ENCODE peak calls at places on chromosome 16, in eight cellular contexts. One of them, this sample, is unnamed.

GRCh38 chr16:85556456-85557082 is 56.6 kb upstream of the GSE1 start:
- DNase-seq in GM12865: peak; percentile 81
- DNase-seq in brain microvascular endothelial cell: no peak
- DNase-seq in tibial nerve: no peak
- DNase-seq in tibial artery: peak; percentile 35
- DNase-seq in esophagus squamous epithelium: no peak
- DNase-seq in kidney epithelial cell: no peak
- DNase-seq in psoas muscle: peak; percentile 60
- DNase-seq in this sample: no peak

GRCh38 chr16:67723940-67724339 is 4.8 kb upstream of the GFOD2 start:
- DNase-seq in tibial artery: no peak
- DNase-seq in psoas muscle: no peak
- DNase-seq in GM12865: no peak
- DNase-seq in tibial nerve: no peak
- DNase-seq in brain microvascular endothelial cell: no peak
- DNase-seq in kidney epithelial cell: no peak
- DNase-seq in esophagus squamous epithelium: no peak
- DNase-seq in this sample: no peak

GRCh38 chr16:66188786-66189725 is 177.4 kb upstream of the CDH5 start:
- DNase-seq in brain microvascular endothelial cell: peak; percentile 2
- DNase-seq in GM12865: no peak
- DNase-seq in tibial nerve: peak; percentile 27
- DNase-seq in psoas muscle: no peak
- DNase-seq in kidney epithelial cell: no peak
- DNase-seq in tibial artery: peak; percentile 52
- DNase-seq in esophagus squamous epithelium: no peak
- DNase-seq in this sample: peak; percentile 80

GRCh38 chr16:13611596-13611995 is 308.4 kb upstream of the ERCC4 start:
- DNase-seq in esophagus squamous epithelium: no peak
- DNase-seq in psoas muscle: no peak
- DNase-seq in kidney epithelial cell: no peak
- DNase-seq in tibial nerve: no peak
- DNase-seq in GM12865: no peak
- DNase-seq in tibial artery: no peak
- DNase-seq in brain microvascular endothelial cell: no peak
- DNase-seq in this sample: no peak

GRCh38 chr16:50547340-50547865 is 793 bp upstream of the NKD1 start:
- DNase-seq in psoas muscle: peak; percentile 39
- DNase-seq in tibial nerve: no peak
- DNase-seq in brain microvascular endothelial cell: no peak
- DNase-seq in tibial artery: peak; percentile 44
- DNase-seq in kidney epithelial cell: no peak
- DNase-seq in esophagus squamous epithelium: no peak
- DNase-seq in GM12865: peak; percentile 57
- DNase-seq in this sample: no peak

GRCh38 chr16:77002644-77003043 is 188.3 kb upstream of the MON1B start:
- DNase-seq in brain microvascular endothelial cell: no peak
- DNase-seq in kidney epithelial cell: no peak
- DNase-seq in esophagus squamous epithelium: no peak
- DNase-seq in tibial nerve: no peak
- DNase-seq in psoas muscle: no peak
- DNase-seq in tibial artery: no peak
- DNase-seq in GM12865: no peak
- DNase-seq in this sample: no peak

GRCh38 chr16:8847623-8848022 is 21.2 kb downstream of the CARHSP1 start:
- DNase-seq in kidney epithelial cell: no peak
- DNase-seq in psoas muscle: no peak
- DNase-seq in tibial artery: no peak
- DNase-seq in GM12865: peak; percentile 2
- DNase-seq in esophagus squamous epithelium: no peak
- DNase-seq in brain microvascular endothelial cell: no peak
- DNase-seq in tibial nerve: no peak
- DNase-seq in this sample: no peak

GRCh38 chr16:58116046-58116445 is 13.1 kb downstream of the CFAP20 start:
- DNase-seq in tibial nerve: no peak
- DNase-seq in GM12865: no peak
- DNase-seq in kidney epithelial cell: no peak
- DNase-seq in brain microvascular endothelial cell: no peak
- DNase-seq in esophagus squamous epithelium: no peak
- DNase-seq in psoas muscle: no peak
- DNase-seq in tibial artery: no peak
- DNase-seq in this sample: no peak

GRCh38 chr16:79933586-79933985 is 333.0 kb upstream of the MAF start:
- DNase-seq in tibial nerve: no peak
- DNase-seq in tibial artery: no peak
- DNase-seq in psoas muscle: no peak
- DNase-seq in esophagus squamous epithelium: no peak
- DNase-seq in brain microvascular endothelial cell: no peak
- DNase-seq in GM12865: no peak
- DNase-seq in kidney epithelial cell: no peak
- DNase-seq in this sample: no peak

GRCh38 chr16:83136924-83137323 is 510.2 kb downstream of the CDH13 start:
- DNase-seq in esophagus squamous epithelium: no peak
- DNase-seq in tibial artery: no peak
- DNase-seq in psoas muscle: no peak
- DNase-seq in tibial nerve: no peak
- DNase-seq in GM12865: no peak
- DNase-seq in kidney epithelial cell: no peak
- DNase-seq in brain microvascular endothelial cell: no peak
- DNase-seq in this sample: no peak

GRCh38 chr16:73382921-73383594 is 335.1 kb upstream of the ZFHX3 start:
- DNase-seq in esophagus squamous epithelium: no peak
- DNase-seq in GM12865: no peak
- DNase-seq in tibial nerve: no peak
- DNase-seq in kidney epithelial cell: no peak
- DNase-seq in psoas muscle: no peak
- DNase-seq in tibial artery: no peak
- DNase-seq in brain microvascular endothelial cell: no peak
- DNase-seq in this sample: no peak

GRCh38 chr16:11329080-11329491 is 16.2 kb upstream of the RMI2 start:
- DNase-seq in psoas muscle: no peak
- DNase-seq in tibial nerve: no peak
- DNase-seq in kidney epithelial cell: no peak
- DNase-seq in GM12865: peak; percentile 80
- DNase-seq in brain microvascular endothelial cell: no peak
- DNase-seq in esophagus squamous epithelium: no peak
- DNase-seq in tibial artery: no peak
- DNase-seq in this sample: no peak

GRCh38 chr16:56658476-56658875 is 717 bp downstream of the MT1F start:
- DNase-seq in tibial nerve: no peak
- DNase-seq in psoas muscle: no peak
- DNase-seq in kidney epithelial cell: no peak
- DNase-seq in esophagus squamous epithelium: no peak
- DNase-seq in brain microvascular endothelial cell: no peak
- DNase-seq in tibial artery: no peak
- DNase-seq in GM12865: no peak
- DNase-seq in this sample: no peak

GRCh38 chr16:56488035-56488434 is 31.8 kb downstream of the BBS2 start:
- DNase-seq in brain microvascular endothelial cell: no peak
- DNase-seq in tibial artery: no peak
- DNase-seq in psoas muscle: no peak
- DNase-seq in kidney epithelial cell: no peak
- DNase-seq in GM12865: no peak
- DNase-seq in esophagus squamous epithelium: no peak
- DNase-seq in tibial nerve: no peak
- DNase-seq in this sample: no peak

GRCh38 chr16:24509536-24509935 is 29.8 kb upstream of the RBBP6 start:
- DNase-seq in brain microvascular endothelial cell: no peak
- DNase-seq in tibial artery: no peak
- DNase-seq in tibial nerve: no peak
- DNase-seq in esophagus squamous epithelium: no peak
- DNase-seq in psoas muscle: no peak
- DNase-seq in kidney epithelial cell: no peak
- DNase-seq in GM12865: no peak
- DNase-seq in this sample: no peak

GRCh38 chr16:4460936-4461249 is 13.5 kb downstream of the NMRAL1 start:
- DNase-seq in tibial artery: no peak
- DNase-seq in esophagus squamous epithelium: no peak
- DNase-seq in kidney epithelial cell: no peak
- DNase-seq in tibial nerve: no peak
- DNase-seq in psoas muscle: no peak
- DNase-seq in GM12865: no peak
- DNase-seq in brain microvascular endothelial cell: no peak
- DNase-seq in this sample: no peak

GRCh38 chr16:89815639-89816348 is 653 bp downstream of the FANCA start:
- DNase-seq in esophagus squamous epithelium: no peak
- DNase-seq in tibial artery: no peak
- DNase-seq in GM12865: peak; percentile 51
- DNase-seq in kidney epithelial cell: no peak
- DNase-seq in brain microvascular endothelial cell: no peak
- DNase-seq in psoas muscle: no peak
- DNase-seq in tibial nerve: no peak
- DNase-seq in this sample: no peak
- H3K4me3 ChIP-seq in esophagus squamous epithelium: peak overlapping the region; percentile 70
- H3K4me3 ChIP-seq in tibial artery: peak overlapping the region; percentile 73
- H3K4me3 ChIP-seq in GM12865: peak overlapping the region; percentile 58
- H3K4me3 ChIP-seq in kidney epithelial cell: peak overlapping the region; percentile 73
- H3K4me3 ChIP-seq in brain microvascular endothelial cell: peak overlapping the region; percentile 67
- H3K4me3 ChIP-seq in psoas muscle: peak overlapping the region; percentile 79
- H3K4me3 ChIP-seq in tibial nerve: peak overlapping the region; percentile 28
- H3K4me3 ChIP-seq in this sample: peak overlapping the region; percentile 72

GRCh38 chr16:27341549-27341948 is 27.8 kb downstream of the IL4R start:
- DNase-seq in kidney epithelial cell: no peak
- DNase-seq in psoas muscle: no peak
- DNase-seq in GM12865: no peak
- DNase-seq in brain microvascular endothelial cell: no peak
- DNase-seq in esophagus squamous epithelium: no peak
- DNase-seq in tibial nerve: no peak
- DNase-seq in tibial artery: no peak
- DNase-seq in this sample: no peak

GRCh38 chr16:27337024-27337423 is 23.2 kb downstream of the IL4R start:
- DNase-seq in GM12865: no peak
- DNase-seq in tibial nerve: no peak
- DNase-seq in esophagus squamous epithelium: no peak
- DNase-seq in tibial artery: no peak
- DNase-seq in brain microvascular endothelial cell: no peak
- DNase-seq in kidney epithelial cell: no peak
- DNase-seq in psoas muscle: no peak
- DNase-seq in this sample: no peak

GRCh38 chr16:27339180-27339579 is 25.4 kb downstream of the IL4R start:
- DNase-seq in brain microvascular endothelial cell: no peak
- DNase-seq in kidney epithelial cell: no peak
- DNase-seq in psoas muscle: no peak
- DNase-seq in tibial nerve: no peak
- DNase-seq in GM12865: no peak
- DNase-seq in tibial artery: no peak
- DNase-seq in esophagus squamous epithelium: no peak
- DNase-seq in this sample: no peak

GRCh38 chr16:27341971-27342370 is 28.2 kb downstream of the IL4R start:
- DNase-seq in kidney epithelial cell: no peak
- DNase-seq in esophagus squamous epithelium: no peak
- DNase-seq in tibial artery: no peak
- DNase-seq in GM12865: no peak
- DNase-seq in psoas muscle: no peak
- DNase-seq in brain microvascular endothelial cell: no peak
- DNase-seq in tibial nerve: no peak
- DNase-seq in this sample: no peak

GRCh38 chr16:27340654-27341053 is 26.9 kb downstream of the IL4R start:
- DNase-seq in kidney epithelial cell: no peak
- DNase-seq in GM12865: no peak
- DNase-seq in esophagus squamous epithelium: no peak
- DNase-seq in brain microvascular endothelial cell: no peak
- DNase-seq in psoas muscle: no peak
- DNase-seq in tibial nerve: no peak
- DNase-seq in tibial artery: no peak
- DNase-seq in this sample: no peak
- TF ChIP-seq CTCF in kidney epithelial cell: no peak
- TF ChIP-seq CTCF in GM12865: no peak
- TF ChIP-seq CTCF in esophagus squamous epithelium: no peak
- TF ChIP-seq CTCF in brain microvascular endothelial cell: no peak
- TF ChIP-seq CTCF in psoas muscle: no peak
- TF ChIP-seq CTCF in tibial nerve: no peak
- TF ChIP-seq CTCF in tibial artery: no peak
- TF ChIP-seq CTCF in this sample: no peak

DNA sequence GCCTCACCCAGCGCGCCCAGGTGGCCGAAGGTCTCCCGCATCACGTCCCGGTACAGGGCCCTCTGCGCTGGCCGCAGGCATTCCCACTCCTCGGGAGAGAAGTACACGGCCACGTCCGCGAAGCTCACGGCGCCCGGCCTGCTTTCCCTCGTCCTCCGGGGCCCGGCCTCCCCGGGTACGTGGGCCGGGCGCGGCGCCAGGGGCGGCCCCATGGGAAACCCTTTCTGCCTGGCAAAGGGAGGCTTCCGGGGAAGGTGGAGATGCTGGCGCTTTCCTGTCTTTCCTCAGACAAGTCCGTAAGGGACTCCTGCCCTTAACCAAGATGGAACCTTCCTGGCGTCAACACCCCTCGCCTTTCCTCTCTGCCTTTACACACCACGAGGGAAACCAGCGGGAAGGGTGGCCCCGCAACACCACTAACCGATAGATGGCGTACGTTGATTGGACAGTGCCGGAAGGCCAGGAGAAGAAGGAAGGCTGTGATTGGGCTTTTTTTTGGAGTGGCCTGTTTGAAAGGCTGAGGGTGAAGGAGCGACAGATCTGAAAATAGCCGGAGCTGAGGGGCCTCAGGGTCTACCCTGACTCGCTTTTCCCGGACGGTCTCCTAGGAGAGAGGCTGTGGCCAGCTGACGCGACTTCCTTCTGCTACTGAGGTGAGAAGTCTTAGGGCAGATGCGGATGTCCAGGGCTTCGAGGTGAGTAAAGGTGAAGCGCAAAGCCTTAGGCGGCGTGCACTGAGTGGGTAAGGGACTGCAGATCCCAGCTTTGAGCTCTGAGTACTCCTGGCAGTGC is at the start of gene ZNF785:
- DNase-seq in tibial nerve: peak; percentile 94
- DNase-seq in kidney epithelial cell: peak; percentile 97
- DNase-seq in brain microvascular endothelial cell: peak; percentile 98
- DNase-seq in tibial artery: peak; percentile 99
- DNase-seq in esophagus squamous epithelium: peak; percentile 74
- DNase-seq in GM12865: peak; percentile 98
- DNase-seq in psoas muscle: peak; percentile 96
- DNase-seq in this sample: peak; percentile 100
- H3K4me3 ChIP-seq in tibial nerve: peak within 1 kb of the TSS; percentile 71
- H3K4me3 ChIP-seq in kidney epithelial cell: peak within 1 kb of the TSS; percentile 88
- H3K4me3 ChIP-seq in brain microvascular endothelial cell: peak within 1 kb of the TSS; percentile 84
- H3K4me3 ChIP-seq in tibial artery: peak within 1 kb of the TSS; percentile 77
- H3K4me3 ChIP-seq in esophagus squamous epithelium: peak within 1 kb of the TSS; percentile 96
- H3K4me3 ChIP-seq in GM12865: peak within 1 kb of the TSS; percentile 60
- H3K4me3 ChIP-seq in psoas muscle: peak within 1 kb of the TSS; percentile 81
- H3K4me3 ChIP-seq in this sample: peak within 1 kb of the TSS; percentile 71

GRCh38 chr16:31298958-31299357 is 39.2 kb downstream of the ITGAM start:
- DNase-seq in psoas muscle: no peak
- DNase-seq in tibial nerve: no peak
- DNase-seq in esophagus squamous epithelium: no peak
- DNase-seq in tibial artery: no peak
- DNase-seq in kidney epithelial cell: no peak
- DNase-seq in brain microvascular endothelial cell: no peak
- DNase-seq in GM12865: no peak
- DNase-seq in this sample: peak; percentile 3
- TF ChIP-seq CTCF in psoas muscle: peak; percentile 32
- TF ChIP-seq CTCF in tibial nerve: no peak
- TF ChIP-seq CTCF in esophagus squamous epithelium: no peak
- TF ChIP-seq CTCF in tibial artery: no peak
- TF ChIP-seq CTCF in kidney epithelial cell: no peak
- TF ChIP-seq CTCF in brain microvascular endothelial cell: no peak
- TF ChIP-seq CTCF in GM12865: peak; percentile 49
- TF ChIP-seq CTCF in this sample: peak; percentile 3

GRCh38 chr16:1012135-1012534 is 30.6 kb downstream of the SOX8 start:
- DNase-seq in GM12865: no peak
- DNase-seq in psoas muscle: no peak
- DNase-seq in tibial nerve: no peak
- DNase-seq in esophagus squamous epithelium: no peak
- DNase-seq in kidney epithelial cell: no peak
- DNase-seq in tibial artery: no peak
- DNase-seq in brain microvascular endothelial cell: no peak
- DNase-seq in this sample: no peak
- H3K4me3 ChIP-seq in GM12865: no peak overlapping the region
- H3K4me3 ChIP-seq in psoas muscle: no peak overlapping the region
- H3K4me3 ChIP-seq in tibial nerve: no peak overlapping the region
- H3K4me3 ChIP-seq in esophagus squamous epithelium: no peak overlapping the region
- H3K4me3 ChIP-seq in kidney epithelial cell: no peak overlapping the region
- H3K4me3 ChIP-seq in tibial artery: no peak overlapping the region
- H3K4me3 ChIP-seq in brain microvascular endothelial cell: no peak overlapping the region
- H3K4me3 ChIP-seq in this sample: no peak overlapping the region

This sample was measured in fibroblast of pulmonary artery.